ENCODE peak calls at places on chromosomes 16 and 17, in five cellular contexts. One of them, this sample, is unnamed. For H3K4me1, the result is how much of the 10 kb centered on the place peaks cover.

GRCh38 chr16:67388591-67388990 is 4.7 kb downstream of the TPPP3 start:
- DNase-seq in stomach: no peak
- DNase-seq in pancreas: no peak
- DNase-seq in left ventricle myocardium inferior: no peak
- DNase-seq in A549: no peak
- DNase-seq in this sample: no peak

GRCh38 chr17:49585422-49586027 is 9.9 kb downstream of the NXPH3 start:
- DNase-seq in left ventricle myocardium inferior: no peak
- DNase-seq in A549: peak
- DNase-seq in stomach: no peak
- DNase-seq in pancreas: no peak
- DNase-seq in this sample: no peak

GRCh38 chr17:29034510-29034909 is 8.4 kb upstream of the PIPOX start:
- DNase-seq in pancreas: no peak
- DNase-seq in A549: no peak
- DNase-seq in left ventricle myocardium inferior: no peak
- DNase-seq in stomach: no peak
- DNase-seq in this sample: no peak

GRCh38 chr17:7313028-7313889 is 1.9 kb downstream of the GPS2 start:
- DNase-seq in pancreas: no peak
- DNase-seq in stomach: no peak
- DNase-seq in A549: peak
- DNase-seq in left ventricle myocardium inferior: no peak
- DNase-seq in this sample: no peak

GRCh38 chr16:21159281-21159951 is 942 bp downstream of the LDAF1 start:
- DNase-seq in A549: no peak
- DNase-seq in stomach: peak
- DNase-seq in pancreas: peak
- DNase-seq in left ventricle myocardium inferior: peak
- DNase-seq in this sample: no peak

GRCh38 chr17:34852614-34853013 is 108.6 kb downstream of the CCT6B start:
- DNase-seq in A549: peak
- DNase-seq in left ventricle myocardium inferior: no peak
- DNase-seq in stomach: no peak
- DNase-seq in pancreas: no peak
- DNase-seq in this sample: no peak

GRCh38 chr17:17750881-17751280 is 69.6 kb downstream of the RAI1 start:
- DNase-seq in pancreas: no peak
- DNase-seq in stomach: no peak
- DNase-seq in left ventricle myocardium inferior: no peak
- DNase-seq in A549: no peak
- DNase-seq in this sample: no peak

GRCh38 chr17:27980035-27980434 is 62.4 kb upstream of the NLK start:
- DNase-seq in stomach: no peak
- DNase-seq in A549: peak
- DNase-seq in pancreas: no peak
- DNase-seq in left ventricle myocardium inferior: no peak
- DNase-seq in this sample: peak

DNA sequence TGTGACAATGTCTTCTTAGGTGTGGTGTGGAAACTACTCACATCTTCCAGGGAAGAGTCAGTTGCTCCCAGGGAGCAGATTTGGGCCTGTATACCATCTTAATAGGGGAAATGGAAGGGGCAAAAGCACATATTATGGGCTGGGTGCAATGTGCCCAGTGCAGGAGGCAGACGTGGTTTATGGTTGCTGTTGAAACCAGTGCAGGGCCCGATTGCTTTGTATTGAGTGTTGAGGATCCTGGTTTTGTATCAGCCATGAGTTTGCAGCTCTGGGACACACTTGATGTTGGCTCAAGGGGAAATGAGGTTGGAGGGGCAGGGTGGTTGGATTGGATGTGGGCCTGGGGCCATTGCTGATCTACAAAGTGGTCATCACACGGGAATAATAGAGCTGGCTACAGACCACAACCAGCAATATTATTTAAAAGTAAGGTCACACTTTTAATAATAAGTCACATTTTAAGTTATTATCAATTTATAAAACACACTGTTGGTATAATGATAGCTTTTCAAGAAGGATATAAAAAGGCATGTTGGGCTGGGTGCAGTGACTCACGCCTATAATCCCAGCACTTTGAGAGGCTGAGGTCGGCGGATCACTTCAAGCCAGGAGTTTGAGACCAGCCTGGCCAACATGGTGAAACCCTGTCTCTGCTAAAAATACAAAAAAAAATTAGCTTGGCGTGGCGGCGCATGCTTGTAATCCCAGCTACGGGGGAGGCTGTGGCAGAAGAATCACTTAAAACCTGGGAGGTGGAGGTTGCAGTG is 302.4 kb downstream of the SEC14L1 start:
- DNase-seq in A549: no peak
- DNase-seq in pancreas: no peak
- DNase-seq in stomach: no peak
- DNase-seq in left ventricle myocardium inferior: no peak
- DNase-seq in this sample: no peak
- H3K4me1 ChIP-seq in A549: under half
- H3K4me1 ChIP-seq in pancreas: under half
- H3K4me1 ChIP-seq in stomach: half or more
- H3K4me1 ChIP-seq in left ventricle myocardium inferior: half or more
- H3K4me1 ChIP-seq in this sample: under half

GRCh38 chr17:50903604-50904521 is 37.7 kb upstream of the TOB1 start:
- DNase-seq in stomach: no peak
- DNase-seq in pancreas: no peak
- DNase-seq in left ventricle myocardium inferior: no peak
- DNase-seq in A549: no peak
- DNase-seq in this sample: no peak

GRCh38 chr17:50902768-50903353 is 36.7 kb upstream of the TOB1 start:
- DNase-seq in stomach: no peak
- DNase-seq in pancreas: no peak
- DNase-seq in left ventricle myocardium inferior: no peak
- DNase-seq in A549: no peak
- DNase-seq in this sample: no peak

GRCh38 chr17:50906443-50906842 is 40.3 kb upstream of the TOB1 start:
- DNase-seq in stomach: no peak
- DNase-seq in left ventricle myocardium inferior: no peak
- DNase-seq in A549: no peak
- DNase-seq in pancreas: no peak
- DNase-seq in this sample: no peak

GRCh38 chr17:50904522-50905459 is 38.6 kb upstream of the TOB1 start:
- DNase-seq in left ventricle myocardium inferior: peak
- DNase-seq in pancreas: peak
- DNase-seq in A549: no peak
- DNase-seq in stomach: peak
- DNase-seq in this sample: no peak

DNA sequence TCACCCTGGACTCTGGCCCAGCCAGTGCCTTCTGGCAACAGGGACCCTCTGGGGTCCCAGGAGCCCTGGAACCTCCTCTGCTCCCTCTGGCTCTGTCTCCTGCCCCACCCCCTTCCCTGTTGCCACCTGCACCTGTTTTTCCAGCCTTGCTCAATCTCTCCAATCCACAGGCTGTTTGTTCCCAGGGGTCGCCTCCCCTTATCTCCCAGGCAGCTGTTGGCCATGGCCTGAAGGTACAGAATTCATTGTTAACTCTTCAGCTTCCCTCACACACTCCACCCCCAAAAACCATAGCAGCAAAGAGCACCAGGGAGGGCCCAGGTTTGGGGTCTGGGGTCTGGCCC is 39.3 kb upstream of the TOB1 start:
- DNase-seq in pancreas: peak
- DNase-seq in A549: no peak
- DNase-seq in left ventricle myocardium inferior: no peak
- DNase-seq in stomach: peak
- DNase-seq in this sample: no peak
- H3K27ac ChIP-seq in pancreas: peak
- H3K27ac ChIP-seq in A549: peak
- H3K27ac ChIP-seq in left ventricle myocardium inferior: peak
- H3K27ac ChIP-seq in stomach: peak
- H3K27ac ChIP-seq in this sample: no peak

GRCh38 chr16:14401839-14402115 is 228.3 kb downstream of the PARN start:
- DNase-seq in pancreas: no peak
- DNase-seq in left ventricle myocardium inferior: no peak
- DNase-seq in stomach: no peak
- DNase-seq in A549: peak
- DNase-seq in this sample: no peak

GRCh38 chr16:14398014-14398717 is 231.9 kb downstream of the PARN start:
- DNase-seq in stomach: no peak
- DNase-seq in pancreas: no peak
- DNase-seq in left ventricle myocardium inferior: no peak
- DNase-seq in A549: peak
- DNase-seq in this sample: no peak

GRCh38 chr16:14394834-14395233 is 235.2 kb downstream of the PARN start:
- DNase-seq in stomach: no peak
- DNase-seq in A549: no peak
- DNase-seq in pancreas: no peak
- DNase-seq in left ventricle myocardium inferior: no peak
- DNase-seq in this sample: no peak

GRCh38 chr16:14400285-14400977 is 229.6 kb downstream of the PARN start:
- DNase-seq in A549: no peak
- DNase-seq in stomach: no peak
- DNase-seq in left ventricle myocardium inferior: no peak
- DNase-seq in pancreas: no peak
- DNase-seq in this sample: no peak

DNA sequence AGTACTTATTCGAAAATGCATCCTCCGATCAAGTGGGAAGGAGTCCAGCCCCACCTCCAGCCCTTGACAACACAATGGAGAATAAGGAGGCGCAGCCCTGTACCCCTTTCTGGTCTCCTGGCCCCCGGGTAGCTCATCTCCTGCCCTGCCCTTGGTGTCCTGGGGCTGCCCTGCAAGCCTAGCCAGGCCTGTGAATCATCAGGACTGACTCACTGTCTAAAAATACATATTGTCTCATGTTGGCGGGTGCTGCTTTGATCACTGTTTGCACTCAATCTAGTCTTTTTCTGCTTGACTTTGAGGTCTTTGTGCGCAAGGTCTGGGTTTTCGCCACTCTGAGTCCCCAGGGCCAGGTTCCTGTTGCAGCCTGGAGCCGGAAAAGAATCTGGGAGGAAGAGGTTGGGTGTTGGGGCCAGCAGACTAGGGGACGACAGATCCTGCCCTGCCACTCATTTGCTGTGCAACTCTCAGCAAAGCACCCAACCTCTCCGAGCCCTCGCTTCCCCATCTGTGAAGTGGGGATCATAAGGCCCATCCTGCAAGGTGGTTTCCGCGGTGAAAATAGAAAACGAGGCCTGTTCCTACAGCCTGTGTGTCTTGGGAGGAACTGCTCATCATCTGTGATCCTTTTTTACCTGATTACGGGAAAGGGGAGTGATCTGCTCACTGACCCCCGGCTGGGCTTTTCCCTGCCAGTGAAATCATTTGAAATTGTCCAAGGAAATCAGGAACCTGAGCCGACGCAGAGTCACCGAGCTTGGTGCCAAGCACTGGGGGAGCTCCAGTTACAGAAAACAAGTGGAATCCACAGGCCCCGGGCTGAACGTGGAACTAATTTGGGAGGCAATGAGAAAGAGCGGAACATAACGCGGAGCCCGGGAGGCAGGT is 230.4 kb downstream of the PARN start:
- DNase-seq in A549: peak
- DNase-seq in stomach: no peak
- DNase-seq in left ventricle myocardium inferior: peak
- DNase-seq in pancreas: no peak
- DNase-seq in this sample: peak
- H3K4me3 ChIP-seq in A549: peak
- H3K4me3 ChIP-seq in stomach: no peak
- H3K4me3 ChIP-seq in left ventricle myocardium inferior: no peak
- H3K4me3 ChIP-seq in pancreas: no peak
- H3K4me3 ChIP-seq in this sample: no peak

GRCh38 chr17:38705803-38706624 is 941 bp downstream of the MLLT6 start:
- DNase-seq in A549: peak
- DNase-seq in left ventricle myocardium inferior: peak
- DNase-seq in pancreas: peak
- DNase-seq in stomach: peak
- DNase-seq in this sample: no peak
- H3K4me1 ChIP-seq in A549: under half
- H3K4me1 ChIP-seq in left ventricle myocardium inferior: half or more
- H3K4me1 ChIP-seq in pancreas: under half
- H3K4me1 ChIP-seq in stomach: under half
- H3K4me1 ChIP-seq in this sample: under half

DNA sequence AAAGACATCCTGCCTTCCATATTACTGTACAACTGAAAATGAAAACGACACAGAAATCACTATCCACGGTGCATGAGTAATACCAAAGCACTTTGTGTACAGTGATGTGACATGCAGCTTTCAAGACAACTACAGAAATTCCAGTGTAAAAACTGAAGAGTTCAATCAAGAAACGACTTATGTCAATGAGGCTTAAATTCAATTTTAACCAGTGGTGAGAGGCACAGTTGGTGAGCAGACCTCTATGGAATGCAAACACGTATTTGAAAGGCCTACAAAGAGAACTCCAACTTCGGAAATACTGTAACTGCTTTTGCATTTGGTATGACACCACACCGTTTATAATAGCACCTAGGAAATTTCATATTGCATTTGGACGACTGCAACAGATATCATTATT is 87.6 kb downstream of the USP31 start:
- DNase-seq in left ventricle myocardium inferior: no peak
- DNase-seq in pancreas: no peak
- DNase-seq in A549: no peak
- DNase-seq in stomach: no peak
- DNase-seq in this sample: peak
- H3K27ac ChIP-seq in left ventricle myocardium inferior: no peak
- H3K27ac ChIP-seq in pancreas: no peak
- H3K27ac ChIP-seq in A549: no peak
- H3K27ac ChIP-seq in stomach: no peak
- H3K27ac ChIP-seq in this sample: peak

GRCh38 chr16:51152691-51153261 is 1.7 kb upstream of the SALL1 start:
- DNase-seq in stomach: no peak
- DNase-seq in left ventricle myocardium inferior: no peak
- DNase-seq in A549: no peak
- DNase-seq in pancreas: no peak
- DNase-seq in this sample: no peak

GRCh38 chr16:51151951-51152663 is 1.0 kb upstream of the SALL1 start:
- DNase-seq in A549: peak
- DNase-seq in left ventricle myocardium inferior: no peak
- DNase-seq in pancreas: no peak
- DNase-seq in stomach: peak
- DNase-seq in this sample: peak

GRCh38 chr16:51155199-51155607 is 4.1 kb upstream of the SALL1 start:
- DNase-seq in left ventricle myocardium inferior: no peak
- DNase-seq in pancreas: no peak
- DNase-seq in stomach: no peak
- DNase-seq in A549: no peak
- DNase-seq in this sample: peak

GRCh38 chr16:51154271-51155171 is 3.5 kb upstream of the SALL1 start:
- DNase-seq in pancreas: no peak
- DNase-seq in stomach: no peak
- DNase-seq in left ventricle myocardium inferior: no peak
- DNase-seq in A549: no peak
- DNase-seq in this sample: no peak

GRCh38 chr16:51153275-51153991 is 2.4 kb upstream of the SALL1 start:
- DNase-seq in left ventricle myocardium inferior: no peak
- DNase-seq in stomach: no peak
- DNase-seq in pancreas: no peak
- DNase-seq in A549: no peak
- DNase-seq in this sample: no peak
- H3K4me3 ChIP-seq in left ventricle myocardium inferior: peak
- H3K4me3 ChIP-seq in stomach: peak
- H3K4me3 ChIP-seq in pancreas: no peak
- H3K4me3 ChIP-seq in A549: no peak
- H3K4me3 ChIP-seq in this sample: peak

This sample was measured in SJSA1.